ENCODE peak calls at places on chromosomes 11 and 22, in five cellular contexts. R is GM12878, U is WTC11, D is HepG2, M is K562. K is an unnamed sample.

GRCh38 chr22:23098718-23099524 is 28.6 kb downstream of the GNAZ start:
- DNase-seq in U (no peak), M (peak), D (no peak), R (no peak), K (no peak)

GRCh38 chr11:123076484-123076883 is 14.5 kb upstream of the HSPA8 start:
- DNase-seq in D (no peak), U (no peak), M (no peak), R (no peak), K (no peak)

GRCh38 chr11:1028616-1029015 is 7.9 kb downstream of the MUC6 start:
- DNase-seq in R (no peak), U (no peak), M (no peak), D (no peak), K (no peak)

GRCh38 chr11:705646-706438 is at the start of gene EPS8L2:
- DNase-seq in M (peak), U (peak), D (no peak), R (no peak), K (no peak)

GRCh38 chr11:129453293-129453721 is 77.7 kb downstream of the BARX2 start:
- DNase-seq in D (no peak), U (no peak), R (no peak), M (no peak), K (no peak)

GRCh38 chr11:16873289-16873688 is 134.8 kb downstream of the C11orf58 start:
- DNase-seq in D (no peak), U (no peak), M (no peak), R (no peak), K (no peak)

GRCh38 chr11:130979386-130979972 is 63.2 kb upstream of the SNX19 start:
- DNase-seq in M (peak), U (no peak), D (no peak), R (no peak), K (no peak)

GRCh38 chr22:20725987-20726558 is 47.8 kb upstream of the SERPIND1 start:
- DNase-seq in R (no peak), D (no peak), M (no peak), U (no peak), K (no peak)

GRCh38 chr11:44773351-44773965 is 46.7 kb downstream of the TSPAN18 start:
- DNase-seq in M (no peak), U (no peak), D (no peak), R (no peak), K (peak)

GRCh38 chr11:129410561-129410960 is 34.9 kb downstream of the BARX2 start:
- DNase-seq in D (no peak), R (no peak), U (no peak), M (no peak), K (no peak)

GRCh38 chr22:26438006-26438405 is 8.9 kb downstream of the ASPHD2 start:
- DNase-seq in R (no peak), D (no peak), U (no peak), M (no peak), K (no peak)

GRCh38 chr11:36567684-36568083 is at the start of gene RAG1:
- DNase-seq in R (no peak), D (no peak), U (no peak), M (no peak), K (no peak)

GRCh38 chr11:15208570-15209222 is 94.0 kb downstream of the INSC start:
- DNase-seq in D (peak), M (peak), U (peak), R (no peak), K (peak)

GRCh38 chr11:75194147-75194546 is 43.2 kb downstream of the SLCO2B1 start:
- DNase-seq in R (no peak), D (no peak), U (no peak), M (no peak), K (no peak)

GRCh38 chr11:48063424-48063978 is 83.1 kb downstream of the PTPRJ start:
- DNase-seq in D (no peak), M (no peak), R (no peak), U (no peak), K (no peak)

GRCh38 chr22:49240472-49240871 is 587.2 kb downstream of the BRD1 start:
- DNase-seq in M (no peak), R (no peak), D (no peak), U (no peak), K (no peak)

GRCh38 chr11:74950374-74950969 is 1.4 kb downstream of the SPCS2 start:
- DNase-seq in U (no peak), M (no peak), R (peak), D (peak), K (no peak)

GRCh38 chr22:41305646-41306045 is 4.3 kb downstream of the ZC3H7B start:
- DNase-seq in D (no peak), M (no peak), R (no peak), U (no peak), K (no peak)

GRCh38 chr11:23688835-23689234 is 808.0 kb upstream of the LUZP2 start:
- DNase-seq in D (no peak), R (no peak), M (no peak), U (no peak), K (no peak)

GRCh38 chr11:46237248-46238077 is 40.0 kb upstream of the CREB3L1 start:
- DNase-seq in U (peak), M (peak), D (no peak), R (no peak), K (peak)

GRCh38 chr11:32983506-32983905 is 32.2 kb upstream of the DEPDC7 start:
- DNase-seq in M (no peak), R (no peak), D (no peak), U (no peak), K (no peak)

GRCh38 chr11:115042002-115042401 is 363.7 kb downstream of the NXPE2 start:
- DNase-seq in R (no peak), U (peak), D (no peak), M (no peak), K (no peak)

DNA sequence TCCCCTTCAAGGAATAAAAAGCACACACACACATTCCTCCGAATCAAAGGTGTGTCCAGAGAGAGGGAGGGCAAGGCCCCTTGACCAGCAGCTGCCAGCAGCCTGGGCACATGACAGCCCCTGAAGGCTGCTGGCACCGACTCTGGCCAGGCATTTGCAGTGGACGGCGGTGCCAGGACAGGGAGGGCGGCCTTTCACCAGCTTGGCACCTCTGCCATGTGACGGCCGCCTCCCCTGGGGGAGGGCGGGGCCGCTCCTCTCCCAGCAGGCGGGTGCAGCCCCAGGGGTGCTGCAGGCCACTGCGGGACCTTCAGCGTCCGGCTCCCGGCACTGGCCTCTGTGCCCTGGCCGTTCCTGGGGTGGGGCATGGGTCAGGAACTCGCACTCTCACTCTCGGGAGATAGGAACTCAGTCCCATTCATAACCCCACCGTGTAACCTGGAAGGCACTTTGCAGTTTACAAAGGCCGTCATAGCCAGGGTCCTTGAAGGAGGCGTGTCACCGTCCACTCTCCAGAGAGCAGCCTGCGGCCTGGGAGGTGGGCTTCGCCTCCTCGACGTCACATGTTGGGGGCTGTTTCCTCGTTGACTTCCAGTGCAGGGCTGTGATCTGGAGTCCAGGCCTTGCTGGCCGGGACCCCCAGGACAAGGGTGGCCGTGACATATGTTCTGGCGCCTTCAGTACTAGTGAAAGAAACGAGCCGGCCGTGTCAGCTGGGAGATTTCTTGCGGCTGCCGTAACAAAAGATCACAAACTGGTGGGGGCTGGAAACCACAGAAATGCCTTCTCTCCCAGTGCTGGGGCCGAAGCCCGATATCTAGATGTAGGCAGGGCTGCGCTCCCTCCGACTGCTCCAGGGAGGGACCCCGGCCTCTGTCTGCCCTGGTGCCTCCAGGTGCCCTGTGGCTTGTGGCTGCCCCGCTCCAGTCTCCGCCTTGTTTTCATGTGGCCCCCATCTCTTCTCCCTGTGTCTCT is 39.9 kb upstream of the SMIM38 start:
- DNase-seq in D (no peak), M (peak), R (no peak), U (no peak), K (no peak)
- TF ChIP-seq ATF2 in D (no peak), M (no peak), R (no peak), U (no peak), K (no peak)

GRCh38 chr11:120337896-120338840 is 2.0 kb downstream of the ARHGEF12 start:
- DNase-seq in M (no peak), R (no peak), D (peak), U (no peak), K (no peak)
- TF ChIP-seq ATF2 in M (no peak), R (no peak), D (no peak), U (no peak), K (no peak)

DNA sequence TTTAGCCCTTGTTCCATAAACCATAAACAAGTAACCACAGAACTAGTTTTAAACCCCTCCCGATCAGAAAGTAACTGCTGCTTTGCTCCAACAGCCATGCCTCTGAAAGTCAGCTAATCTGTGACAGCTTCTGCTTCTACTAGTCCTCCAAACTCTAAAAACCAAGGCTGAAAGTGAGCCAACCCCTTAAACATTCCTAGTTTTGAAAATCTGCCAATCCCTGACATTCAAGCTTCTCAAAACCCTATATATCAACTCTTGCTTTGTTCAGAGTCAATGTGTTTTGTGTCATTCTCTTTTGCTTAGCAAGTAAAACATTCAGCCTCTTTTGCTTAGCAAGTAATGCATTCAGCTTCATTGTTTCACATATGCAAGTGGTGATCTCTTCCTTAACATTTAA is 56.9 kb downstream of the ATG16L2 start:
- DNase-seq in R (no peak), M (no peak), D (no peak), U (no peak), K (no peak)
- TF ChIP-seq ATF2 in R (no peak), M (no peak), D (no peak), U (no peak), K (no peak)

GRCh38 chr22:45612451-45612901 is 59.2 kb upstream of the ATXN10 start:
- DNase-seq in R (no peak), D (no peak), M (no peak), U (no peak), K (no peak)
- TF ChIP-seq ATF2 in R (no peak), D (no peak), M (no peak), U (no peak), K (no peak)

GRCh38 chr11:2318707-2319106 is 16.9 kb downstream of the TSPAN32 start:
- DNase-seq in D (no peak), R (no peak), U (no peak), M (no peak), K (no peak)

GRCh38 chr11:2319791-2320481 is 18.1 kb downstream of the TSPAN32 start:
- DNase-seq in D (no peak), U (no peak), M (no peak), R (no peak), K (no peak)

GRCh38 chr11:2321311-2321683 is 19.5 kb downstream of the TSPAN32 start:
- DNase-seq in U (no peak), M (no peak), R (no peak), D (no peak), K (no peak)

GRCh38 chr11:2318123-2318522 is 16.3 kb downstream of the TSPAN32 start:
- DNase-seq in U (no peak), D (no peak), M (no peak), R (no peak), K (no peak)

DNA sequence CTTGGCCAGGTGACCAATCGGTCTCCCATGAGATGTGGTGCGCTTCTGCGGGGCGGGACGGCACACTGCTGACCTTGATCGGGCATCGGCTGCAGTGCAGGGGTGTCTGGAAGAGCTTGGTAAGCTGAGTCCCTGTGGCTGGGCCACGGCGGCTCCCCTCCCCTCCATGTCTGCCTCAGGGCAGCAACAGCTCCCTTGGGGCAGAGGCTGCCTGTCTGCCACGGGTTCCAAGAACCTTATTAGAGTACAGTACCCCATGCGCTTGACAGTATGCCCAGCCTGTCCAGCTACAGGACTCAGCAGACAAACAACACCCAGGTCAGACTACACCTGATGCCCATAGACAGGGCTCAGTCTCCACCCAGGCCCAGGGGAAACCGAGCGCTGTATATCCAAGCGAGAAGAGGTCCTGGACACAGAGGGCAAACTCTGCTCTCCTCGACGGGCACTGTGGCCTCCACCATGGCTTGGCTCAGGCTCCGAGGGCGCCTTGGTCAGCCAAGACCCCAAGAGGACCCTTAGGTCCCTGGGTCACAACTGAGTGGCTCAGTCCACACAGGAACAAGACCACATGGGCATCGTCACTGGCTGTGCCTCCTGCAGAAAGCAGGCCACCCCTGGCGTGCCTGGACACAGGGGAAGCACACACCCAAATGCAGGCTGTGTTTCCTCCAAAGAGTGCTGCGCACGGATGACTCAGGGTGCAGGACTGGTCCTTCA is 18.9 kb downstream of the TSPAN32 start:
- DNase-seq in R (no peak), M (no peak), D (no peak), U (no peak), K (no peak)
- TF ChIP-seq ATF2 in R (no peak), M (no peak), D (no peak), U (no peak), K (no peak)

K was measured in H1.